ENCODE peak calls at places on chromosomes 13 and 19, in four cellular contexts. One of them, this sample, is unnamed.

GRCh38 chr13:47334173-47334572 is 437.3 kb upstream of the HTR2A start:
- DNase-seq in HepG2: no peak
- DNase-seq in K562: no peak
- DNase-seq in GM12878: no peak
- DNase-seq in this sample: no peak

GRCh38 chr13:85693889-85694511 is 105.2 kb downstream of the SLITRK6 start:
- DNase-seq in HepG2: no peak
- DNase-seq in GM12878: no peak
- DNase-seq in K562: no peak
- DNase-seq in this sample: no peak

GRCh38 chr13:46964789-46965527 is 68.1 kb upstream of the HTR2A start:
- DNase-seq in HepG2: no peak
- DNase-seq in GM12878: no peak
- DNase-seq in K562: no peak
- DNase-seq in this sample: no peak

GRCh38 chr19:53538378-53539109 is 599 bp downstream of the ZNF331 start:
- DNase-seq in HepG2: no peak
- DNase-seq in K562: no peak
- DNase-seq in GM12878: no peak
- DNase-seq in this sample: no peak

GRCh38 chr19:18975864-18976263 is 34.8 kb upstream of the HOMER3 start:
- DNase-seq in HepG2: no peak
- DNase-seq in GM12878: no peak
- DNase-seq in K562: no peak
- DNase-seq in this sample: no peak

GRCh38 chr19:13831560-13832056 is 36.4 kb downstream of the ZSWIM4 start:
- DNase-seq in K562: no peak
- DNase-seq in HepG2: no peak
- DNase-seq in GM12878: no peak
- DNase-seq in this sample: no peak

GRCh38 chr13:93775507-93776108 is 549.0 kb downstream of the GPC6 start:
- DNase-seq in GM12878: no peak
- DNase-seq in K562: no peak
- DNase-seq in HepG2: peak
- DNase-seq in this sample: no peak

GRCh38 chr13:40609972-40610726 is 56.3 kb downstream of the FOXO1 start:
- DNase-seq in HepG2: no peak
- DNase-seq in GM12878: no peak
- DNase-seq in K562: no peak
- DNase-seq in this sample: no peak

GRCh38 chr19:7211191-7211988 is 82.8 kb downstream of the INSR start:
- DNase-seq in GM12878: no peak
- DNase-seq in K562: no peak
- DNase-seq in HepG2: no peak
- DNase-seq in this sample: no peak

GRCh38 chr19:11422163-11423068 is 3.3 kb upstream of the RGL3 start:
- DNase-seq in GM12878: peak
- DNase-seq in HepG2: no peak
- DNase-seq in K562: peak
- DNase-seq in this sample: peak

GRCh38 chr13:96020155-96020575 is 33.0 kb downstream of the UGGT2 start:
- DNase-seq in HepG2: peak
- DNase-seq in GM12878: peak
- DNase-seq in K562: peak
- DNase-seq in this sample: no peak

GRCh38 chr19:12840091-12841079 is 2.1 kb downstream of the MAST1 start:
- DNase-seq in GM12878: no peak
- DNase-seq in HepG2: no peak
- DNase-seq in K562: peak
- DNase-seq in this sample: peak

GRCh38 chr13:43487885-43488284 is 298.9 kb downstream of the ENOX1 start:
- DNase-seq in K562: no peak
- DNase-seq in HepG2: no peak
- DNase-seq in GM12878: no peak
- DNase-seq in this sample: no peak

GRCh38 chr13:27967736-27968315 is 1.3 kb downstream of the CDX2 start:
- DNase-seq in HepG2: no peak
- DNase-seq in GM12878: no peak
- DNase-seq in K562: no peak
- DNase-seq in this sample: no peak

GRCh38 chr19:2055871-2056809 is 5.1 kb upstream of the MKNK2 start:
- DNase-seq in K562: no peak
- DNase-seq in HepG2: no peak
- DNase-seq in GM12878: no peak
- DNase-seq in this sample: no peak

GRCh38 chr19:12521996-12522395 is 29.3 kb downstream of the ZNF564 start:
- DNase-seq in K562: peak
- DNase-seq in GM12878: no peak
- DNase-seq in HepG2: peak
- DNase-seq in this sample: peak

GRCh38 chr13:39350461-39350881 is 252.5 kb downstream of the LHFPL6 start:
- DNase-seq in HepG2: no peak
- DNase-seq in K562: no peak
- DNase-seq in GM12878: no peak
- DNase-seq in this sample: peak

GRCh38 chr19:44647144-44647543 is 3.4 kb downstream of the PVR start:
- DNase-seq in GM12878: no peak
- DNase-seq in HepG2: no peak
- DNase-seq in K562: no peak
- DNase-seq in this sample: no peak

GRCh38 chr13:35157143-35157755 is 215.2 kb downstream of the NBEA start:
- DNase-seq in GM12878: peak
- DNase-seq in HepG2: peak
- DNase-seq in K562: no peak
- DNase-seq in this sample: peak

GRCh38 chr13:112576191-112576590 is 11.8 kb downstream of the TUBGCP3 start:
- DNase-seq in GM12878: no peak
- DNase-seq in K562: no peak
- DNase-seq in HepG2: no peak
- DNase-seq in this sample: no peak

GRCh38 chr19:39924389-39924788 is 10.0 kb downstream of the FCGBP start:
- DNase-seq in GM12878: no peak
- DNase-seq in HepG2: no peak
- DNase-seq in K562: no peak
- DNase-seq in this sample: no peak

GRCh38 chr19:3277649-3278048 is 53.2 kb downstream of the CELF5 start:
- DNase-seq in HepG2: no peak
- DNase-seq in K562: no peak
- DNase-seq in GM12878: no peak
- DNase-seq in this sample: no peak

GRCh38 chr13:94829201-94829600 is 116.9 kb upstream of the SOX21 start:
- DNase-seq in K562: no peak
- DNase-seq in HepG2: no peak
- DNase-seq in GM12878: no peak
- DNase-seq in this sample: no peak

GRCh38 chr13:106277483-106278154 is 257.8 kb downstream of the EFNB2 start:
- DNase-seq in K562: no peak
- DNase-seq in GM12878: no peak
- DNase-seq in HepG2: no peak
- DNase-seq in this sample: no peak

GRCh38 chr19:31553844-31554215 is 204.6 kb upstream of the TSHZ3 start:
- DNase-seq in GM12878: no peak
- DNase-seq in K562: no peak
- DNase-seq in HepG2: no peak
- DNase-seq in this sample: no peak

GRCh38 chr13:78228940-78229339 is 310.3 kb upstream of the EDNRB start:
- DNase-seq in K562: no peak
- DNase-seq in GM12878: no peak
- DNase-seq in HepG2: no peak
- DNase-seq in this sample: no peak

GRCh38 chr13:45728759-45729158 is 26.6 kb downstream of the CBY2 start:
- DNase-seq in K562: peak
- DNase-seq in GM12878: no peak
- DNase-seq in HepG2: peak
- DNase-seq in this sample: peak

GRCh38 chr13:76597868-76598267 is 288.3 kb downstream of the KCTD12 start:
- DNase-seq in GM12878: no peak
- DNase-seq in K562: no peak
- DNase-seq in HepG2: no peak
- DNase-seq in this sample: no peak

GRCh38 chr13:99421758-99422555 is 79.3 kb upstream of the TM9SF2 start:
- DNase-seq in GM12878: no peak
- DNase-seq in K562: no peak
- DNase-seq in HepG2: no peak
- DNase-seq in this sample: no peak

GRCh38 chr13:79468819-79469218 is 12.1 kb upstream of the NDFIP2 start:
- DNase-seq in GM12878: no peak
- DNase-seq in HepG2: no peak
- DNase-seq in K562: no peak
- DNase-seq in this sample: no peak

GRCh38 chr19:1533510-1534150 is 9.8 kb downstream of the PLK5 start:
- DNase-seq in HepG2: no peak
- DNase-seq in K562: no peak
- DNase-seq in GM12878: no peak
- DNase-seq in this sample: no peak

DNA sequence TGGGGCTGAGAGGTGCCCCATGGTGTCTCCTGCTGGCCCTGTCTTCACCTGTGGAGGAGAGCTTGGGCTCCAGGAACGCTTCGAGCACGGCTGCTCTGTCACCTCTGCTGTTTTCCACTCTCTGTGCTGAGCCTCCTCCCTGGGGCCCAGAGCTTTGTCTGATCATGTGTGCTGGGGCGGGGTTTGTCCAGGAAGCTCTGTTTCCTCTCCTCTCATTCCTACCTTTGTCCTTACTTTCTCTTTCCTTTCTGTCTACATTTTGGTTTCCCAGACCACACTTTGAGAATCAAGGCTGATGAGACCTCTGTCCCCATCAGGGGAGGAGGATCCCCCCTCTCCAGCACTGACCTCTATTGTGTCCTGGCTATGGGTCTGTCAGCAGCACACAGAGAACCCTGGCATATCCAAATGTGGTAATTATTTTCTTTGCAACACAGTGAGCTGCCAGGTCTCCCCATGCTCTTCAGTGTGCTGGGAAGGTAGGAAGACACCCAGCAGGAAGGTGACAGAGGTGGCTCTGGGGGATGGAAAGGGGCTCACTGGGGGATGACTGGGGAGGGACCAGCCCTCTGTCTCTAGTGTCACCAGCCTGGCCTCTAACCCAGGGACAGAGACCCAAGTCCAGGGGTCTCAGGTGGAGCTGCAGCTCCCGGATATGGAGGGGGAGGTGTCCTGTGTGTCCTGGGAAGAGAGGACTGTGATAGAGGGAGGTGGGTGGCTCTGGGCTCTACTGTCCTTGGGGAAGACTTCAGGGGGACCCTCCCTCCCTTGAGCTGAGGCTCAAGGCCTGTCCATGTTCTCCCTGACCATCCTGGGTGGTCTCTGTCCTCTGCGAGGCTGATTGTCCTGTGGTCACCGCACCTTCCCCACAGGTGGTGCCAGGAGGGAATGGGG is at the start of gene CEACAM1:
- DNase-seq in HepG2: peak
- DNase-seq in GM12878: no peak
- DNase-seq in K562: peak
- DNase-seq in this sample: no peak
- TF ChIP-seq CREM in HepG2: no peak
- TF ChIP-seq CREM in GM12878: no peak
- TF ChIP-seq CREM in K562: no peak
- TF ChIP-seq CREM in this sample: no peak

DNA sequence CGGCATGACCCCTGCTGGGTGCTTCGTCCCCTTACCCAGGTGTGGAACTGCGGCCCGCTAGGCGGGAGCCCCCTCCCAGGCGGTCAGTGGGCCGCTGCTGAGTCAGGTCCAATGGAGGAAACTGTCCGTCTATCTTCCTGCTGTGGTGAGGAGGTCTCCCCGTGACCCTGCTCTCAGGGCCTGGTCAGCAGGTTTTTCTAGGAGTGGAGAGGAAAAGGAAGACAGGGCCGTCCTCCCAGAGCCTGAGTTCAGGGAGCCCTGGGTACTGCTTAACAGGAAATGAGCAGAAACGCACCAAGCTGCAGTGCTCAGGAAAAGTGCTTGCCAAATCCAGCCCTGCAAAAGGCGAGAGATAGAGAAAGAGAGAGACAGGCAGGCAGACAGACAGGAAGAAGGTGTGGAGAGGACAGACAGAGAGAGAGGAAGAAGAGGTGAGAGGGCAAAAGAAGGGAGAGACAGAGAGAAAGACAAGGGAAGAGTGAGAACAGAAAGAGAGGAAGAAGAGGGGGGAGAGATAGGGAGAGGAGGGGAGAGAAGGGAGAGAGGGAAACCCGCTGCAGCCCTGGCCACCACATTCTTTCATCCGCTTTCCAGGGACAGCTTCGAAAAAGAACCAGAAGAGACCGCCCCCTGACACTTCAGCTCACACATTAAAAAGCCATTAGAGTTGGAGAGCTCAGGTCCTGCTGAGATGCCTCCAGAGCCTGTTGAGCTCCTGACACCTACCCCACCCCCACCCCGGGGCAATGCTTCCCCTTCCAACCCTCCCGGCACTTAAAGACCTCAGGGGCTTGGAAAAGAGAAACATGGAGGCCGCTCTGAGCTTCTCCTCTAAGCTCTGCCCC is 10.1 kb downstream of the SH3GL1 start:
- DNase-seq in GM12878: no peak
- DNase-seq in K562: no peak
- DNase-seq in HepG2: no peak
- DNase-seq in this sample: peak
- TF ChIP-seq CREB1 in GM12878: no peak
- TF ChIP-seq CREB1 in K562: no peak
- TF ChIP-seq CREB1 in HepG2: no peak
- TF ChIP-seq CREB1 in this sample: no peak

GRCh38 chr13:73984949-73985691 is 149.1 kb downstream of the KLF12 start:
- DNase-seq in HepG2: no peak
- DNase-seq in K562: no peak
- DNase-seq in GM12878: no peak
- DNase-seq in this sample: no peak
- TF ChIP-seq CREM in HepG2: no peak
- TF ChIP-seq CREM in K562: no peak
- TF ChIP-seq CREM in GM12878: no peak
- TF ChIP-seq CREM in this sample: no peak

DNA sequence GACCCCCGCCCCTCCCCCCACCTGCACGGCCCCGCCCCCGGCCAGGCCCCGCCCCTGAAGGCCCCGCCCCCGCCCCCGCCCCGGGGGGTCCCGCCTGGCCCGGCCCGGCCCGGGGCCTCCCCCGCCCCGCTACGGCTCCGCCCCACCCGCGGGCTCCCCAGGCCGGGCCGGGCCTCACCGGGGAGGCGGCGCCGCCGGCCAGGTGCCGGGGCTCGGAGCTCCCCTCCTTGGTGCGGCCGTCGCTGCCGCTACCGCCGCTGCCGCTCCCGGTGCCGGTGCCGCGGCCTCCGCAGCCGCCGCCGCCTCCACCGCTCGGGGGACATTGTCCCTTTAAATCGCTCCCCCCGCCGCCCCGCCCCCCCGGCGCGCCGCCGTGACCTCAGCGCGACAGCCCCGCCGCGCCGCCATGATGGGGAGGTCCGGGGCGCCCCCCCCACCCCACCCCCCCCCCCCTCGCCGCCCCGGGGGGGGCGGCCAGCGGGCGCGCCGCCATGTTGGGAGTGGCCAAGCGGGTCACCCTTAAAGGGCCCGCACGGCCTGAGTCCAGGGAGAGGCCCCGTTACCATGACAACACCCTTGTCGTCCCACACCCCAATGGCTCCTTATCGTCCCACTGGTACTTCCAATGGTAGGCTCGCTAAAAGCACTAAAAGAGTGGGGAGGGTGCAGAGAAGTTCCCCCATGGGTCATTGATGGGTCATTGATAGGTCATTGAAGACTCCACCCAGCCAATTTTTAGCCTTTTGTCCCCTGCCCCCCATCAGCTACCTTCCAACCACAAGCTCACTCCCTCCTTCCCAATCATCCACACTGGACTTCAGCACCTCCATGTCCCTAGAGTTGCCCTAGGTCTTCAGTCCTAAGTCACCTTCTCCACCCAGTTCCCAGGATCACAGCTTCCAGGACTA is at the start of gene WIZ:
- DNase-seq in K562: peak
- DNase-seq in GM12878: no peak
- DNase-seq in HepG2: peak
- DNase-seq in this sample: peak
- TF ChIP-seq CREB1 in K562: peak
- TF ChIP-seq CREB1 in GM12878: peak
- TF ChIP-seq CREB1 in HepG2: peak
- TF ChIP-seq CREB1 in this sample: no peak

This sample was measured in WTC11.